ENCODE peak calls at places on chromosomes 5 and 9, in four cellular contexts. One of them, this sample, is unnamed.
A peak's percentile ranks its signal among the peaks of the same experiment; 100 is the strongest.

GRCh38 chr9:136886610-136887597 is 588 bp downstream of the TRAF2 start:
- DNase-seq in fibroblast of lung: peak; percentile 6
- DNase-seq in left lung: no peak
- DNase-seq in Peyer's patch: peak; percentile 65
- DNase-seq in this sample: peak; percentile 71

GRCh38 chr9:28064241-28064640 is 491.0 kb upstream of the C9orf72 start:
- DNase-seq in Peyer's patch: no peak
- DNase-seq in fibroblast of lung: no peak
- DNase-seq in left lung: no peak
- DNase-seq in this sample: no peak

GRCh38 chr9:87080512-87081225 is 133.4 kb upstream of the GAS1 start:
- DNase-seq in left lung: no peak
- DNase-seq in fibroblast of lung: no peak
- DNase-seq in Peyer's patch: no peak
- DNase-seq in this sample: no peak

GRCh38 chr9:6243746-6244145 is 28.1 kb downstream of the IL33 start:
- DNase-seq in fibroblast of lung: peak; percentile 70
- DNase-seq in left lung: no peak
- DNase-seq in Peyer's patch: no peak
- DNase-seq in this sample: no peak

GRCh38 chr9:8703904-8704303 is 904.3 kb upstream of the DMAC1 start:
- DNase-seq in Peyer's patch: no peak
- DNase-seq in left lung: no peak
- DNase-seq in fibroblast of lung: no peak
- DNase-seq in this sample: no peak

GRCh38 chr9:119137479-119137878 is 231.8 kb downstream of the BRINP1 start:
- DNase-seq in Peyer's patch: no peak
- DNase-seq in fibroblast of lung: no peak
- DNase-seq in left lung: no peak
- DNase-seq in this sample: no peak

GRCh38 chr9:98039474-98040072 is 17.0 kb upstream of the NANS start:
- DNase-seq in Peyer's patch: no peak
- DNase-seq in left lung: no peak
- DNase-seq in fibroblast of lung: peak; percentile 34
- DNase-seq in this sample: no peak

GRCh38 chr5:180630426-180630825 is 19.0 kb downstream of the FLT4 start:
- DNase-seq in Peyer's patch: no peak
- DNase-seq in fibroblast of lung: no peak
- DNase-seq in left lung: no peak
- DNase-seq in this sample: no peak

GRCh38 chr5:81187885-81188284 is 45.2 kb upstream of the CKMT2 start:
- DNase-seq in left lung: no peak
- DNase-seq in Peyer's patch: no peak
- DNase-seq in fibroblast of lung: no peak
- DNase-seq in this sample: no peak

GRCh38 chr5:164175083-164175482 is 669.7 kb downstream of the MAT2B start:
- DNase-seq in left lung: no peak
- DNase-seq in fibroblast of lung: peak; percentile 86
- DNase-seq in Peyer's patch: no peak
- DNase-seq in this sample: no peak

GRCh38 chr9:130235558-130236435 is 29.8 kb upstream of the HMCN2 start:
- DNase-seq in fibroblast of lung: peak; percentile 46
- DNase-seq in Peyer's patch: peak; percentile 74
- DNase-seq in left lung: peak; percentile 62
- DNase-seq in this sample: peak; percentile 84

GRCh38 chr9:126783958-126784357 is 20.9 kb upstream of the ZBTB43 start:
- DNase-seq in left lung: no peak
- DNase-seq in fibroblast of lung: no peak
- DNase-seq in Peyer's patch: no peak
- DNase-seq in this sample: no peak

GRCh38 chr5:1821862-1822261 is 20.7 kb downstream of the NDUFS6 start:
- DNase-seq in left lung: no peak
- DNase-seq in Peyer's patch: no peak
- DNase-seq in fibroblast of lung: no peak
- DNase-seq in this sample: no peak

GRCh38 chr9:128372188-128372641 is 1.0 kb downstream of the URM1 start:
- DNase-seq in Peyer's patch: no peak
- DNase-seq in fibroblast of lung: peak; percentile 23
- DNase-seq in left lung: no peak
- DNase-seq in this sample: no peak

GRCh38 chr5:95382843-95383242 is 8.3 kb upstream of the FAM81B start:
- DNase-seq in Peyer's patch: no peak
- DNase-seq in left lung: no peak
- DNase-seq in fibroblast of lung: no peak
- DNase-seq in this sample: no peak

GRCh38 chr5:151890299-151890698 is 34.4 kb downstream of the GLRA1 start:
- DNase-seq in fibroblast of lung: no peak
- DNase-seq in left lung: no peak
- DNase-seq in Peyer's patch: no peak
- DNase-seq in this sample: no peak
- TF ChIP-seq CTCF in fibroblast of lung: no peak
- TF ChIP-seq CTCF in left lung: no peak
- TF ChIP-seq CTCF in Peyer's patch: no peak
- TF ChIP-seq CTCF in this sample: no peak

GRCh38 chr5:132414634-132415377 is 45.3 kb downstream of the SLC22A5 start:
- DNase-seq in Peyer's patch: no peak
- DNase-seq in fibroblast of lung: peak; percentile 83
- DNase-seq in left lung: no peak
- DNase-seq in this sample: no peak
- H3K4me1 ChIP-seq in Peyer's patch: peaks cover 5% of the 10 kb centered on the region
- H3K4me1 ChIP-seq in fibroblast of lung: peaks cover 25% of the 10 kb centered on the region
- H3K4me1 ChIP-seq in left lung: peaks cover 92% of the 10 kb centered on the region
- H3K4me1 ChIP-seq in this sample: peaks cover 81% of the 10 kb centered on the region

GRCh38 chr9:101705135-101705661 is 33.2 kb downstream of the GRIN3A start:
- DNase-seq in fibroblast of lung: no peak
- DNase-seq in Peyer's patch: peak; percentile 63
- DNase-seq in left lung: no peak
- DNase-seq in this sample: no peak
- TF ChIP-seq CTCF in fibroblast of lung: no peak
- TF ChIP-seq CTCF in Peyer's patch: peak; percentile 22
- TF ChIP-seq CTCF in left lung: no peak
- TF ChIP-seq CTCF in this sample: peak; percentile 8

DNA sequence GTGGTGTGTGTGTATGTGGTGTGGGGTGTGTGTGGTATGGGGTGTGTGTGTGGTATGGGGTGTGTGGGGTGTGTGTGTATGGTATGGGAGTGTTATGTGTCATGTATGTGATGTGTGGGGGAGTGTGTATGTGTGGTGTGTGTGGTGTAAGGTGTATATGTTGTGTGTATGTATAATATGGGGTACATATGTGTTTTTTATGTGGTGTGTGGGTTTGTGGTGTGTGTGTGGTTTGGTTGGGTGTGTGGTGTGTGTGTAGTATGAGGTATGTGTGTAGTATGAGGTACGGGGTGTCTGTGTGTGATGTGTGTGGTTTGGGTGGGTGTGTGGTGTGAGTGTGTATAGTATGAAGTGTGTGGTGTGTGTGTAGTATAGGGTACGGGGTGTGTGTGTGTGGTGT is 11.4 kb downstream of the ECSCR start:
- DNase-seq in left lung: no peak
- DNase-seq in Peyer's patch: no peak
- DNase-seq in fibroblast of lung: no peak
- DNase-seq in this sample: peak; percentile 10
- H3K4me1 ChIP-seq in left lung: no peaks in the 10 kb centered on the region
- H3K4me1 ChIP-seq in Peyer's patch: no peaks in the 10 kb centered on the region
- H3K4me1 ChIP-seq in fibroblast of lung: no peaks in the 10 kb centered on the region
- H3K4me1 ChIP-seq in this sample: no peaks in the 10 kb centered on the region

GRCh38 chr9:110429453-110429852 is 91.8 kb upstream of the TXNDC8 start:
- DNase-seq in left lung: no peak
- DNase-seq in Peyer's patch: no peak
- DNase-seq in fibroblast of lung: no peak
- DNase-seq in this sample: no peak
- TF ChIP-seq CTCF in left lung: no peak
- TF ChIP-seq CTCF in Peyer's patch: no peak
- TF ChIP-seq CTCF in fibroblast of lung: peak; percentile 11
- TF ChIP-seq CTCF in this sample: no peak

GRCh38 chr5:172769598-172770373 is 1.2 kb downstream of the DUSP1 start:
- DNase-seq in Peyer's patch: no peak
- DNase-seq in left lung: no peak
- DNase-seq in fibroblast of lung: peak; percentile 23
- DNase-seq in this sample: no peak
- H3K4me1 ChIP-seq in Peyer's patch: peaks cover 11% of the 10 kb centered on the region
- H3K4me1 ChIP-seq in left lung: peaks cover 83% of the 10 kb centered on the region
- H3K4me1 ChIP-seq in fibroblast of lung: peaks cover 23% of the 10 kb centered on the region
- H3K4me1 ChIP-seq in this sample: peaks cover 40% of the 10 kb centered on the region

DNA sequence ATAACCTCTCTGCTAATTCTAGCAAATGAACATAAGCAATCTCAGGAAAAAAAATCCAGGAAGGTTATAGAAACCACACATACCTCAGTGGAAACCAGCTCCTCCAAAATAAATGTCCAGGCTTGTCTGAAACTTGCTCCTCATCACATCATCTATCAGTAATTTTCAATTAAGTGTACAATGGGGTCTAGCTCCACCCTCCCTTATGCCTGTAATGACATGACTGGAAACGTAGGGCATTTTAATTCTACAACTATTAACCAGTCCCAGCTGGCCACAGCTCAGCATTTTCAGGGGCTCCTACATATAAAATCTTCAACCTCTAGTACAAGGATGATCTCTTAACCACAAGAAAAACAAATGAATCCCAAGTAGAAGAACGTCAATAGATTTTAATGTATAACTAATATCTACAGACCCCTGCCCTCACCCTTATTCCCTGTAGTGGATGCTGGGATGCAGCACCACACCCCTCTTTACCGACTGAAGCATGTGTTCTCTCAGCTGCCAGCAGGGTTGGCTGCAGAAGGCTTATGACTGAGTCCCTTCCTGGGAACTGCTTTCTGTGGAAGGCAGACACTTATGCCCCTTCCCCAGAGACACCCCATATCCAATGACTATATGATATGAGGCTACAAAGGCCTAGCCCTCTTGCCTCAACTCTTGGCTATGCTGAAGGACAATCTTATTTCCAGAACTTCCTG is 6.8 kb downstream of the TSSK1B start:
- DNase-seq in left lung: no peak
- DNase-seq in fibroblast of lung: no peak
- DNase-seq in Peyer's patch: no peak
- DNase-seq in this sample: no peak
- TF ChIP-seq CTCF in left lung: no peak
- TF ChIP-seq CTCF in fibroblast of lung: no peak
- TF ChIP-seq CTCF in Peyer's patch: no peak
- TF ChIP-seq CTCF in this sample: no peak

DNA sequence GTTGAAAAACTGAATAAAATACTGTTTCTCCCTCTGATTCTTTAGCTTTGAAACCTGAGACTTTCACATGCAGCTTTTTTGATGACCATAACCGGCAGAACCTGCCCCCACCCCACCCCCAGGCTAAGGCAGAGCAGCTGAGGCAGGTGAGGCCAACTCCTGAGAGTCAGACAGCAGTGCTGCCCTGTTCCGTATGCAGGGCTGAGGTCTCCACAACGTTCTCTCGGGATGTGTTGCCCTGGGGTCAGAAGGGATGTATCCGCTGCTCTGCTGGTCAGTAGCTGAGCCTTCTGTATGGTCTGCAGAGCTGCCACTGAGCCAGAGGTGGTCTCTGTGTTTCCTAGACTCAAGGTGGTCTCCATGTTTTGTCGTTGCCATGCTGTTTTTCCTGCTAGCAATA is 190.5 kb downstream of the AOPEP start:
- DNase-seq in fibroblast of lung: no peak
- DNase-seq in Peyer's patch: no peak
- DNase-seq in left lung: no peak
- DNase-seq in this sample: no peak
- H3K4me1 ChIP-seq in fibroblast of lung: peaks cover 30% of the 10 kb centered on the region
- H3K4me1 ChIP-seq in Peyer's patch: no peaks in the 10 kb centered on the region
- H3K4me1 ChIP-seq in left lung: peaks cover 28% of the 10 kb centered on the region
- H3K4me1 ChIP-seq in this sample: peaks cover 33% of the 10 kb centered on the region

GRCh38 chr9:99821187-99822095 is at the start of gene NR4A3:
- DNase-seq in fibroblast of lung: peak; percentile 97
- DNase-seq in left lung: peak; percentile 97
- DNase-seq in Peyer's patch: peak; percentile 95
- DNase-seq in this sample: peak; percentile 96
- TF ChIP-seq CTCF in fibroblast of lung: peak; percentile 3
- TF ChIP-seq CTCF in left lung: peak; percentile 10
- TF ChIP-seq CTCF in Peyer's patch: peak; percentile 51
- TF ChIP-seq CTCF in this sample: peak; percentile 32